ENCODE peak calls at places on chromosomes 16 and 17, in five cellular contexts. D is H1, L is IMR-90, P is H9, U is neuronal stem cell. C is an unnamed sample.
A peak's percentile ranks its signal among the peaks of the same experiment; 100 is the strongest.

GRCh38 chr17:80738987-80739730 is 194.5 kb downstream of the RPTOR start:
- DNase-seq in D (no peak), L (no peak), P (no peak), U (no peak), C (peak; percentile 53)

GRCh38 chr17:43578352-43578698 is 32.2 kb upstream of the ETV4 start:
- DNase-seq in D (no peak), L (no peak), P (no peak), U (no peak), C (no peak)

GRCh38 chr16:50680907-50681885 is at the start of gene SNX20:
- DNase-seq in D (no peak), L (no peak), P (no peak), U (no peak), C (no peak)

GRCh38 chr17:20053343-20053964 is 44.3 kb downstream of the SPECC1 start:
- DNase-seq in D (no peak), L (no peak), P (no peak), U (no peak), C (no peak)

GRCh38 chr16:85253127-85253941 is 141.1 kb upstream of the CIBAR2 start:
- DNase-seq in D (peak; percentile 95), L (peak; percentile 29), P (peak; percentile 82), U (peak; percentile 63), C (peak; percentile 52)

GRCh38 chr17:19331134-19331533 is 31.4 kb downstream of the B9D1 start:
- DNase-seq in D (no peak), L (peak; percentile 92), P (no peak), U (no peak), C (peak; percentile 77)

GRCh38 chr16:11992008-11992584 is 15.6 kb downstream of the SNX29 start:
- DNase-seq in D (no peak), L (no peak), P (no peak), U (no peak), C (no peak)

GRCh38 chr16:84501077-84501735 is 3.3 kb downstream of the MEAK7 start:
- DNase-seq in D (no peak), L (peak; percentile 78), P (no peak), U (no peak), C (no peak)

GRCh38 chr17:3759597-3760216 is 36.0 kb downstream of the HASPIN start:
- DNase-seq in D (no peak), L (no peak), P (no peak), U (no peak), C (no peak)

GRCh38 chr16:79329967-79330366 is 270.6 kb downstream of the MAF start:
- DNase-seq in D (no peak), L (no peak), P (no peak), U (no peak), C (no peak)

GRCh38 chr16:53064179-53064578 is 9.4 kb downstream of the CHD9 start:
- DNase-seq in D (no peak), L (no peak), P (no peak), U (no peak), C (no peak)

GRCh38 chr16:88611220-88611821 is 27.1 kb upstream of the IL17C start:
- DNase-seq in D (peak; percentile 76), L (no peak), P (peak; percentile 56), U (peak; percentile 18), C (no peak)

GRCh38 chr16:51071326-51071725 is 79.7 kb downstream of the SALL1 start:
- DNase-seq in D (no peak), L (no peak), P (no peak), U (no peak), C (no peak)

GRCh38 chr16:88508868-88509748 is 56.0 kb downstream of the ZFPM1 start:
- DNase-seq in D (no peak), L (no peak), P (no peak), U (no peak), C (no peak)

GRCh38 chr17:31321481-31321880 is at the start of gene EVI2A:
- DNase-seq in D (no peak), L (peak; percentile 88), P (no peak), U (no peak), C (peak; percentile 92)

GRCh38 chr16:20839504-20839903 is 33.2 kb downstream of the REXO5 start:
- DNase-seq in D (no peak), L (no peak), P (no peak), U (no peak), C (no peak)

GRCh38 chr17:29933379-29933778 is 3.4 kb upstream of the SSH2 start:
- DNase-seq in D (no peak), L (peak; percentile 43), P (peak; percentile 40), U (no peak), C (peak; percentile 35)

GRCh38 chr16:75938818-75939217 is 212.5 kb upstream of the CPHXL start:
- DNase-seq in D (no peak), L (peak; percentile 67), P (no peak), U (no peak), C (peak; percentile 23)

GRCh38 chr17:77581480-77581879 is 377.0 kb upstream of the TNRC6C start:
- DNase-seq in D (no peak), L (peak; percentile 35), P (no peak), U (no peak), C (peak; percentile 64)

GRCh38 chr17:74442670-74443515 is 11.0 kb downstream of the GPRC5C start:
- DNase-seq in D (peak; percentile 69), L (no peak), P (peak; percentile 69), U (no peak), C (no peak)

GRCh38 chr16:89370081-89370511 is 120.3 kb downstream of the ANKRD11 start:
- DNase-seq in D (no peak), L (peak; percentile 44), P (no peak), U (no peak), C (peak; percentile 30)

GRCh38 chr17:1762233-1762905 is 509 bp downstream of the SERPINF1 start:
- DNase-seq in D (no peak), L (peak; percentile 39), P (no peak), U (no peak), C (no peak)

GRCh38 chr17:78882546-78883089 is 20.4 kb downstream of the CEP295NL start:
- DNase-seq in D (no peak), L (no peak), P (peak; percentile 50), U (no peak), C (no peak)

GRCh38 chr17:61966201-61966600 is 38.4 kb upstream of the INTS2 start:
- DNase-seq in D (no peak), L (no peak), P (no peak), U (no peak), C (no peak)

GRCh38 chr16:11079657-11080187 is 135.4 kb downstream of the CLEC16A start:
- DNase-seq in D (no peak), L (peak; percentile 98), P (no peak), U (no peak), C (peak; percentile 97)

GRCh38 chr17:64156670-64157069 is 26.7 kb upstream of the ERN1 start:
- DNase-seq in D (no peak), L (no peak), P (no peak), U (no peak), C (no peak)

GRCh38 chr17:55295411-55296170 is 30.8 kb downstream of the HLF start:
- DNase-seq in D (peak; percentile 76), L (peak; percentile 43), P (peak; percentile 79), U (peak; percentile 43), C (peak; percentile 43)

GRCh38 chr16:63447121-63447520 is 1410.9 kb upstream of the CDH8 start:
- DNase-seq in D (no peak), L (no peak), P (no peak), U (peak; percentile 9), C (no peak)

GRCh38 chr17:50920041-50920410 is 53.9 kb upstream of the TOB1 start:
- DNase-seq in D (no peak), L (no peak), P (no peak), U (no peak), C (no peak)

GRCh38 chr16:77450790-77451487 is 16.1 kb upstream of the ADAMTS18 start:
- DNase-seq in D (no peak), L (no peak), P (no peak), U (no peak), C (no peak)

DNA sequence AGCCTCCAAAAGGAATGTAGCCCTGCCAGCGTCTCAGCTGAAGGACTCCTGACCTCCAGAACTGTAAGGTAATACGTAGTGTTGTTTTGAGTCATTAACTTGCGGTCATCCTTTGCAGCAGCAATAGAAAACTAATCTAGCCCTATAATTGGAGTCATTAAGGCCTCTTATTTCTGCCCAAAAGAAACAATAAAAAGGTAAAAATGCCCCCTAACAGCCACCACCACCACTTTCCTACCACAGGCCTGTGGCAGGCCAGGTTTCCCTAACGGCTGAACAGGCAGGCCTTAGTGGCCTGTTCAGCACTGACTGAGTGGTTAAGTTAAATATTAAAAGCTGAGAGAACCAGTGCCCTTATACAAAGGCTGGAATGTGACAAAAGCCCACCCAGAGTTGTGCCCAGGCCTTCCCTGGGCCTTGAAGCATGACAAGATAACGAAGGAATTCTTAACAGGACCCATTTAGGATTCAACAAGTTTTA is 286.5 kb upstream of the ERCC4 start:
- DNase-seq in D (no peak), L (no peak), P (no peak), U (no peak), C (no peak)
- H2BK15ac ChIP-seq in D (no peak overlapping the region), L (no peak overlapping the region), P (no peak overlapping the region), U (no peak overlapping the region), C (no peak overlapping the region)

GRCh38 chr16:73170587-73170986 is 122.7 kb upstream of the ZFHX3 start:
- DNase-seq in D (no peak), L (no peak), P (no peak), U (no peak), C (no peak)
- H4K91ac ChIP-seq in D (no peak overlapping the region), L (no peak overlapping the region), P (no peak overlapping the region), U (no peak overlapping the region), C (no peak overlapping the region)

GRCh38 chr17:27340575-27340974 is 46.7 kb downstream of the WSB1 start:
- DNase-seq in D (no peak), L (no peak), P (no peak), U (no peak), C (no peak)
- H3K18ac ChIP-seq in D (no peak overlapping the region), L (no peak overlapping the region), P (no peak overlapping the region), U (no peak overlapping the region), C (no peak overlapping the region)

DNA sequence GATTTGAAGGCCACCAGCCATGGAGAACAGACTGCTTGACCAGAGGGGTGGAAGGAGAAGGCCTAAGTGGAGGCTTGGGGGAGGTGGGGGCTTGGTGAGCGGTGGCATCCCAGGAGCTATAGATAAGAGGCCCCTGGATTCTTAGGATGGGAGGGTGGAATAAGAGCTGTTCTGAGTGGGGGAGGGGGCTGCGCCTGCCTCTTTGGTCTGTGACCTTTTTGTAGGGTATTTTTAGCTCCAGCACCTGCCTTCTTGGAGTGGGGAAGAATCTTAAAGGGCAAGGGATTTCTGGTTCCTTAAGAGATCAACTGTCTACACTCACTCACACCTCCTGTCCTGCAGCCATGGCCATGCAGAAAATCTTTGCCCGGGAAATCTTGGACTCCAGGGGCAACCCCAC is 567 bp downstream of the ENO3 start:
- DNase-seq in D (no peak), L (no peak), P (no peak), U (no peak), C (no peak)
- H2BK15ac ChIP-seq in D (no peak overlapping the region), L (peak overlapping the region; percentile 74), P (no peak overlapping the region), U (no peak overlapping the region), C (no peak overlapping the region)

GRCh38 chr16:1475552-1476114 is 805 bp upstream of the CLCN7 start:
- DNase-seq in D (no peak), L (no peak), P (no peak), U (no peak), C (no peak)

GRCh38 chr16:1472974-1473373 is 1.9 kb downstream of the CLCN7 start:
- DNase-seq in D (no peak), L (no peak), P (no peak), U (no peak), C (no peak)

GRCh38 chr16:1474471-1474795 is 395 bp downstream of the CLCN7 start:
- DNase-seq in D (no peak), L (no peak), P (no peak), U (no peak), C (no peak)

GRCh38 chr16:1474047-1474446 is 781 bp downstream of the CLCN7 start:
- DNase-seq in D (no peak), L (no peak), P (no peak), U (no peak), C (no peak)

GRCh38 chr16:1474796-1475551 is at the start of gene CLCN7:
- DNase-seq in D (peak; percentile 93), L (peak; percentile 82), P (peak; percentile 87), U (peak; percentile 72), C (peak; percentile 81)
- H4K91ac ChIP-seq in D (peak within 1 kb of the TSS; percentile 65), L (peak within 1 kb of the TSS; percentile 81), P (no peak within 1 kb of the TSS), U (no peak within 1 kb of the TSS), C (peak within 1 kb of the TSS; percentile 95)